ENCODE peak calls at places on chromosomes 3 and 15, in six cellular contexts. N is left ventricle myocardium inferior; H is neuronal stem cell; M is CD8-positive, alpha-beta memory T cell; X is CD4-positive, alpha-beta memory T cell; V is left lung. T is an unnamed sample. For H3K4me1, the result is how much of the 10 kb centered on the place peaks cover.

GRCh38 chr15:100111103-100112060 is 230.4 kb downstream of the ADAMTS17 start:
- DNase-seq in N (peak), H (no peak), M (no peak), X (no peak), V (peak), T (peak)

GRCh38 chr3:49357466-49358216 is 512 bp downstream of the GPX1 start:
- DNase-seq in N (peak), H (peak), M (peak), X (peak), V (peak), T (peak)

GRCh38 chr3:27559835-27560234 is 75.7 kb upstream of the SLC4A7 start:
- DNase-seq in N (peak), H (no peak), M (no peak), X (no peak), V (peak), T (peak)

GRCh38 chr3:50340404-50341329 is at the start of gene RASSF1:
- DNase-seq in N (peak), H (no peak), M (peak), X (peak), V (peak), T (peak)

GRCh38 chr3:44584646-44585501 is at the start of gene ZNF660:
- DNase-seq in N (peak), H (peak), M (no peak), X (no peak), V (peak), T (peak)

GRCh38 chr15:43872416-43873020 is 45.7 kb downstream of the WDR76 start:
- DNase-seq in N (no peak), H (peak), M (no peak), X (peak), V (no peak), T (no peak)

GRCh38 chr15:88701561-88702095 is 62.8 kb downstream of the ISG20 start:
- DNase-seq in N (no peak), H (no peak), M (no peak), X (no peak), V (no peak), T (no peak)

GRCh38 chr15:36067483-36068274 is 511.7 kb upstream of the CDIN1 start:
- DNase-seq in N (no peak), H (no peak), M (no peak), X (no peak), V (no peak), T (no peak)

GRCh38 chr3:24137958-24138875 is 193.1 kb downstream of the NR1D2 start:
- DNase-seq in N (no peak), H (no peak), M (no peak), X (no peak), V (no peak), T (no peak)

GRCh38 chr3:69364354-69364753 is 21.5 kb downstream of the FRMD4B start:
- DNase-seq in N (no peak), H (no peak), M (no peak), X (no peak), V (no peak), T (no peak)

GRCh38 chr3:18812316-18812715 is 336.0 kb upstream of the KCNH8 start:
- DNase-seq in N (no peak), H (no peak), M (no peak), X (no peak), V (no peak), T (no peak)

GRCh38 chr3:33855884-33856546 is 57.6 kb downstream of the PDCD6IP start:
- DNase-seq in N (no peak), H (no peak), M (no peak), X (no peak), V (no peak), T (no peak)

GRCh38 chr3:101925564-101925963 is 76.2 kb downstream of the NFKBIZ start:
- DNase-seq in N (no peak), H (no peak), M (no peak), X (no peak), V (no peak), T (no peak)

GRCh38 chr3:160678447-160678846 is 1.5 kb downstream of the ARL14 start:
- DNase-seq in N (no peak), H (no peak), M (no peak), X (no peak), V (no peak), T (no peak)

GRCh38 chr15:63089260-63090043 is 32.2 kb upstream of the LACTB start:
- DNase-seq in N (peak), H (no peak), M (no peak), X (no peak), V (no peak), T (peak)

GRCh38 chr3:184687363-184688049 is 24.4 kb downstream of the MAGEF1 start:
- DNase-seq in N (peak), H (no peak), M (no peak), X (no peak), V (no peak), T (peak)

GRCh38 chr15:73841756-73842590 is 31.4 kb upstream of the TBC1D21 start:
- DNase-seq in N (no peak), H (no peak), M (no peak), X (no peak), V (no peak), T (no peak)

DNA sequence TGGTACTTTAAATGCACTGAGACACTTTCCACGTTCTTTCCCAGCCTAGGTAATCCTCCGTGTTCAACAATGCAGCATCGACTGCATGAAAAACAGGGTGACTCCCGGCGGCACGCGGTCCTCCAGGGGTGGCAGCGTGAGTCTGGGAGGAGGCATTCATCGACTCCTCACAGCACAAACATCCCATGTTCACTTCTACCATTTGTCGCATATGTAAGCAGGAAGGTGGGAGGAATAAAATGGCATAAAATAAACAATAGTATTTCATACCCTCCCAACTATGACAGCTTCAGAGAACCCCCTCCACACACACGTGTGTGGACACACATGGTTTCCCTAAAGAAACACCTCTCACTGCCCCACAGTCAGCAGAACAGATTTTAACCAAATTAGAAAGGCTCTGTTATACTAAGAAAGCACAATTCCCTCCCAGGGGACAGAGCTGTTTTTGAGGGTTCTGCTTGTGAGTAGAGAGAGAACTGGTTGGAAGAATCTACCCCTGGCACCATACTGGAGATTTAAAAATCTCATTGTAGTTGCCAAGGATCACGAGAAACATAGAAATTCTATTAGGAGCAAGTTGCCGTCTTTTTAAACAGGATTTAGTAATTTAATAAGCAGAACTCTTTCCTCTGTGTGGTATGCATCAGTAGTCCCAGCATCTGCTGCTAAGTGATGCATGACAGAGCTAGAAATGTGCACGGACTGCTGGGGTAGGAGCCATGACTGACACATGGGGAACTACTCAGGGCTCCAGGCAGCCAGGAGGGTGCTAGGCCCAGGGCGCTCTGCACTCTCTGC is 6.0 kb downstream of the FAM43A start:
- DNase-seq in N (no peak), H (no peak), M (no peak), X (no peak), V (no peak), T (no peak)
- H3K4me1 ChIP-seq in N (half or more), H (under half), M (under half), X (under half), V (under half), T (under half)

DNA sequence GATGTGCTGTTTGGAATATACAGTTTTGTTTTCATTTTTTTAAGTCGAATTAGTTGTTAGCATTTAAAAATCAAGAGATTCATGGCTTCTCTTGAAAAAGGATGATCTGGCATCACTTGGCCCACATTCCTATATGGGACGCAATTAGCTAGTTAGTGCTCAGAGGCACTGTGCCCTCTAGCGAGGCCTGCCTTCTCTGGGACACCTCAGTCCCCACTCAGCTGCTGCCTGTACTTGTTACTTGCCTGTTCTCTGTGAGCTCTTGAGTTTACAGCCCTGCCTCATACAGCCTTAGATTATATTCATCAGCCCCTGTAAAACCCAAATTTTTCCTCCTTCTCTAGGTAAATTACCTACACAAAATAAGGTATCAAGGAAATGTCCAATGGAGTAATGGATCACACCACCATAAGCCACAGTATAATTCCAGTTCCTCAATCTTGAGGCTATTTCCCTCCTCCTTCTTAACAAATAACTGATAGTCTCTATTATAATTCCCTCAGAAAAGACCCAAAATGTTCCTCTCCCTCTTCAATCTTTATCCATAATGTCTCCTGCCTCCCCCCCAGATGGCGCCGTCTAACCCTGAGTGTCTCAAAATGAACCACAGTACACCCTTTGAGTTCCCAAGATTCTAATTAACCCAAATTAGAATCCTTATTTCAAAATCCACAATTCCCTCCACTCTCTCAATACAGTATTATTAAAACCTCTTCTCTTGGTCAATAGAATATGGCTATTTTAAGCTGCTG is 2.7 kb downstream of the ZMAT3 start:
- DNase-seq in N (no peak), H (no peak), M (no peak), X (peak), V (no peak), T (no peak)
- H3K4me3 ChIP-seq in N (peak), H (no peak), M (no peak), X (no peak), V (no peak), T (no peak)

DNA sequence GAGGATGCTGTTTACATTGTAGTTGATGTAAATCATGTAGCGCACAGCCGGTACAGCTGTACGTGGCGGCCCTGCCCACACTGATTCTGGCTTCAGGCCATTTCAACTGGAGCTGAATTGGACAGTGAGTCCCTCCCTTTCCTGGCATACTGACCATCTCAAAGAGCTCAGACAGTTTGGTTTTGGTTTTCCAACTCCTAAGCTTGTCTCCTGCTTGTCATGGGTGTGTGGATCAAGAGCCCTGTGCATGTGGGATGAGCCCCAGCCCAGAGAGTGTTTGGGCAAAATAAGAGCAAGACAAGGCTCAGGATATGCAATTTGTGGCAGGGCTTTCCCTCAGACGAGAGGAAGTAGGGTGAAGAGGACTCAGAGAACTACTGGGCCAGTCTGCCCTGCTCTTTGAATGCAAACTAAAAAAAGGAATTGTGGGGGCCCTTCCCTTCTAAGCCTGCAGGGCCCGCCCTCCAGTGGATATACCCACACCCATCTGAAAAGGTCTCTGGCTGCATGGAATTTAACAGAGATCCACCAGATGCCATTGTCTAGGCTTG is 13.3 kb downstream of the ITGA11 start:
- DNase-seq in N (no peak), H (no peak), M (no peak), X (no peak), V (no peak), T (peak)
- H3K4me1 ChIP-seq in N (under half), H (under half), M (under half), X (under half), V (under half), T (under half)

GRCh38 chr3:157294444-157294843 is 134.5 kb upstream of the CCNL1 start:
- DNase-seq in N (no peak), H (no peak), M (no peak), X (no peak), V (no peak), T (no peak)
- H3K4me3 ChIP-seq in N (no peak), H (no peak), M (no peak), X (no peak), V (no peak), T (no peak)

DNA sequence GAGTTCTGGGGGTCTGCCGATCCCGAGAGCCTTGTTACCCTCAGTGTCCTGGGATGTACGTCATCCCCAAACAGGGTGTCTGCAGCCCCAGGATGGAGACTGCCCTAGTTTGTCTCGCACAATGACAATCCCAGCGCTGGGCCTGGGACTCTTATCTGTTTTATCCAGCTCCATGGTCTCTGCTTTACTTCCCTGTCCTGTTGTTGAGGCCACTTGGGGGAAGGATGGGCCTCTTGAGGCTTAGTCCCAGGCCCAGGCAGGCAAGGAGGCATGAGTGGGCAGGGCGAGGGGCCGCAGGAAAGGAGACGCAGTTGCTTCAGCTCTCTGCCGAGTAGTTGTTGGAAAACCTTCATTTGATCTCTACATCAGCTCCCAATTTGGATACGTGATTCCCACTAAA is 17.4 kb downstream of the SMAD6 start:
- DNase-seq in N (no peak), H (no peak), M (no peak), X (no peak), V (no peak), T (no peak)
- H3K4me1 ChIP-seq in N (half or more), H (under half), M (under half), X (under half), V (half or more), T (under half)

GRCh38 chr15:52263563-52263962 is 32.0 kb downstream of the MYO5C start:
- DNase-seq in N (no peak), H (no peak), M (no peak), X (no peak), V (no peak), T (no peak)
- H3K4me3 ChIP-seq in N (no peak), H (no peak), M (no peak), X (no peak), V (no peak), T (no peak)

GRCh38 chr15:98734472-98735284 is 86.3 kb downstream of the IGF1R start:
- DNase-seq in N (no peak), H (no peak), M (no peak), X (no peak), V (no peak), T (no peak)
- H3K4me1 ChIP-seq in N (half or more), H (under half), M (under half), X (under half), V (under half), T (under half)

GRCh38 chr15:31308185-31308639 is 18.4 kb upstream of the KLF13 start:
- DNase-seq in N (no peak), H (no peak), M (no peak), X (no peak), V (no peak), T (no peak)
- H3K4me3 ChIP-seq in N (no peak), H (no peak), M (no peak), X (no peak), V (no peak), T (no peak)

GRCh38 chr3:126056681-126057546 is 27.0 kb downstream of the SLC41A3 start:
- DNase-seq in N (peak), H (no peak), M (no peak), X (no peak), V (no peak), T (no peak)
- H3K4me1 ChIP-seq in N (under half), H (under half), M (under half), X (under half), V (under half), T (under half)